ENCODE peak calls at places on chromosomes 4 and X, in six cellular contexts. S is HCT116; V is fibroblast of lung; F is glutamatergic neuron; E is NCI-H1694; P is activated naive CD4-positive, alpha-beta T cell. O is an unnamed sample.

GRCh38 chr4:4861592-4862551 is 2.4 kb downstream of the MSX1 start:
- DNase-seq in S (no peak), V (no peak), F (peak; percentile 11), E (no peak), P (no peak), O (no peak)

GRCh38 chr4:113872426-113873260 is 106.8 kb downstream of the ARSJ start:
- DNase-seq in S (no peak), V (peak; percentile 68), F (no peak), E (no peak), P (no peak), O (no peak)

GRCh38 chrX:110120025-110120424 is 117.1 kb downstream of the TMEM164 start:
- DNase-seq in S (no peak), V (no peak), F (no peak), E (no peak), P (no peak), O (no peak)

GRCh38 chrX:57453901-57454300 is 137.9 kb upstream of the ZXDB start:
- DNase-seq in S (no peak), V (no peak), F (no peak), E (no peak), P (no peak), O (no peak)

GRCh38 chrX:23317799-23318724 is 16.6 kb upstream of the PTCHD1 start:
- DNase-seq in S (no peak), V (no peak), F (peak; percentile 45), E (no peak), P (no peak), O (no peak)

GRCh38 chr4:186628058-186628711 is 72.8 kb upstream of the MTNR1A start:
- DNase-seq in S (no peak), V (no peak), F (no peak), E (no peak), P (no peak), O (no peak)

GRCh38 chr4:73734405-73735070 is 5.8 kb upstream of the CXCL8 start:
- DNase-seq in S (no peak), V (peak; percentile 49), F (no peak), E (no peak), P (no peak), O (no peak)

GRCh38 chr4:3710451-3711182 is 55.6 kb upstream of the ADRA2C start:
- DNase-seq in S (no peak), V (peak; percentile 14), F (peak; percentile 14), E (no peak), P (no peak), O (peak; percentile 35)

GRCh38 chr4:174869334-174869733 is 40.3 kb upstream of the GLRA3 start:
- DNase-seq in S (no peak), V (no peak), F (no peak), E (no peak), P (no peak), O (no peak)

GRCh38 chrX:20116087-20116574 is 576 bp downstream of the MAP7D2 start:
- DNase-seq in S (no peak), V (no peak), F (peak; percentile 20), E (no peak), P (no peak), O (no peak)

O was measured in natural killer cell treated with Interleukin-12 subunit alpha and Interleukin-12 subunit beta and Interleukin-15 and Interleukin-18, amount 100 ng/mL, for 72 hours.